ENCODE peak calls at places on chromosomes 6 and 20, in eight cellular contexts. F, E, U, Z, K, H, B and G are unnamed samples.

GRCh38 chr6:112044856-112045255 is 9.0 kb upstream of the CCN6 start:
- DNase-seq in F (no peak), E (no peak), U (no peak), Z (no peak), K (no peak), H (no peak), B (peak), G (peak)

GRCh38 chr6:1792989-1793388 is 183.3 kb downstream of the FOXC1 start:
- DNase-seq in F (peak), E (peak), U (no peak), Z (no peak), K (no peak), H (no peak), B (no peak), G (no peak)

GRCh38 chr6:7085911-7086310 is 21.9 kb upstream of the RREB1 start:
- DNase-seq in F (no peak), E (peak), U (no peak), Z (peak), K (no peak), H (peak), B (peak), G (no peak)

GRCh38 chr20:63966172-63966943 is 3.4 kb downstream of the ZNF512B start:
- DNase-seq in F (no peak), E (peak), U (no peak), Z (no peak), K (no peak), H (peak), B (no peak), G (no peak)

GRCh38 chr6:32176476-32177181 is 745 bp upstream of the AGPAT1 start:
- DNase-seq in F (no peak), E (no peak), U (no peak), Z (no peak), K (no peak), H (no peak), B (peak), G (no peak)

GRCh38 chr6:12351672-12352071 is 61.5 kb downstream of the EDN1 start:
- DNase-seq in F (no peak), E (no peak), U (no peak), Z (no peak), K (no peak), H (no peak), B (no peak), G (no peak)

GRCh38 chr6:111888928-111889696 is 15.9 kb upstream of the FYN start:
- DNase-seq in F (peak), E (peak), U (no peak), Z (no peak), K (no peak), H (no peak), B (peak), G (no peak)

GRCh38 chr6:115898246-115898645 is 162.4 kb downstream of the FRK start:
- DNase-seq in F (no peak), E (no peak), U (no peak), Z (no peak), K (no peak), H (no peak), B (no peak), G (no peak)

GRCh38 chr6:87799651-87800050 is 97.6 kb upstream of the AKIRIN2 start:
- DNase-seq in F (no peak), E (no peak), U (no peak), Z (no peak), K (no peak), H (no peak), B (no peak), G (no peak)

GRCh38 chr6:31477521-31477920 is 20.4 kb upstream of the MICB start:
- DNase-seq in F (no peak), E (no peak), U (no peak), Z (no peak), K (no peak), H (no peak), B (no peak), G (no peak)

GRCh38 chr6:117409420-117409819 is 16.3 kb downstream of the ROS1 start:
- DNase-seq in F (no peak), E (no peak), U (no peak), Z (no peak), K (no peak), H (no peak), B (no peak), G (no peak)

GRCh38 chr20:49381558-49382493 is 100.6 kb downstream of the KCNB1 start:
- DNase-seq in F (no peak), E (no peak), U (peak), Z (no peak), K (no peak), H (peak), B (peak), G (peak)

GRCh38 chr6:136036601-136037000 is 185.1 kb downstream of the PDE7B start:
- DNase-seq in F (no peak), E (no peak), U (no peak), Z (no peak), K (no peak), H (no peak), B (peak), G (no peak)

GRCh38 chr6:32936247-32937152 is 4.3 kb downstream of the HLA-DMB start:
- DNase-seq in F (no peak), E (no peak), U (no peak), Z (no peak), K (no peak), H (no peak), B (no peak), G (no peak)

GRCh38 chr20:60512436-60512835 is 554.2 kb downstream of the CDH26 start:
- DNase-seq in F (peak), E (no peak), U (no peak), Z (no peak), K (no peak), H (no peak), B (peak), G (peak)

GRCh38 chr6:159623156-159623555 is 69.9 kb downstream of the SOD2 start:
- DNase-seq in F (no peak), E (no peak), U (no peak), Z (no peak), K (no peak), H (no peak), B (no peak), G (no peak)

GRCh38 chr6:1597121-1597744 is 12.5 kb upstream of the FOXC1 start:
- DNase-seq in F (no peak), E (no peak), U (no peak), Z (no peak), K (no peak), H (no peak), B (no peak), G (no peak)

GRCh38 chr6:10970731-10971130 is 73.4 kb downstream of the ELOVL2 start:
- DNase-seq in F (no peak), E (no peak), U (no peak), Z (no peak), K (no peak), H (no peak), B (no peak), G (no peak)

GRCh38 chr6:24667378-24667803 is 514 bp downstream of the ACOT13 start:
- DNase-seq in F (no peak), E (no peak), U (no peak), Z (no peak), K (no peak), H (no peak), B (peak), G (peak)

GRCh38 chr6:132063738-132064137 is 112.6 kb upstream of the CCN2 start:
- DNase-seq in F (no peak), E (no peak), U (no peak), Z (no peak), K (no peak), H (no peak), B (peak), G (peak)

GRCh38 chr6:156687875-156688549 is 89.2 kb upstream of the ARID1B start:
- DNase-seq in F (peak), E (peak), U (no peak), Z (no peak), K (no peak), H (peak), B (peak), G (peak)

GRCh38 chr20:41411458-41411857 is 44.8 kb upstream of the EMILIN3 start:
- DNase-seq in F (no peak), E (no peak), U (no peak), Z (no peak), K (no peak), H (no peak), B (peak), G (no peak)

GRCh38 chr20:10388571-10388970 is 45.5 kb downstream of the MKKS start:
- DNase-seq in F (no peak), E (no peak), U (no peak), Z (no peak), K (no peak), H (no peak), B (no peak), G (no peak)

GRCh38 chr6:168088161-168089106 is 9.4 kb upstream of the FRMD1 start:
- DNase-seq in F (peak), E (peak), U (peak), Z (no peak), K (no peak), H (peak), B (peak), G (peak)

GRCh38 chr20:48404598-48404997 is 423.2 kb downstream of the PREX1 start:
- DNase-seq in F (no peak), E (no peak), U (no peak), Z (no peak), K (no peak), H (no peak), B (no peak), G (no peak)

GRCh38 chr6:20811112-20811746 is 277.0 kb downstream of the CDKAL1 start:
- DNase-seq in F (no peak), E (no peak), U (no peak), Z (no peak), K (no peak), H (no peak), B (peak), G (peak)

GRCh38 chr6:2760882-2761842 is 4.0 kb upstream of the WRNIP1 start:
- DNase-seq in F (no peak), E (no peak), U (no peak), Z (no peak), K (no peak), H (no peak), B (no peak), G (no peak)

GRCh38 chr6:116451916-116452315 is 9.3 kb upstream of the CALHM6 start:
- DNase-seq in F (no peak), E (no peak), U (no peak), Z (no peak), K (no peak), H (no peak), B (no peak), G (no peak)

DNA sequence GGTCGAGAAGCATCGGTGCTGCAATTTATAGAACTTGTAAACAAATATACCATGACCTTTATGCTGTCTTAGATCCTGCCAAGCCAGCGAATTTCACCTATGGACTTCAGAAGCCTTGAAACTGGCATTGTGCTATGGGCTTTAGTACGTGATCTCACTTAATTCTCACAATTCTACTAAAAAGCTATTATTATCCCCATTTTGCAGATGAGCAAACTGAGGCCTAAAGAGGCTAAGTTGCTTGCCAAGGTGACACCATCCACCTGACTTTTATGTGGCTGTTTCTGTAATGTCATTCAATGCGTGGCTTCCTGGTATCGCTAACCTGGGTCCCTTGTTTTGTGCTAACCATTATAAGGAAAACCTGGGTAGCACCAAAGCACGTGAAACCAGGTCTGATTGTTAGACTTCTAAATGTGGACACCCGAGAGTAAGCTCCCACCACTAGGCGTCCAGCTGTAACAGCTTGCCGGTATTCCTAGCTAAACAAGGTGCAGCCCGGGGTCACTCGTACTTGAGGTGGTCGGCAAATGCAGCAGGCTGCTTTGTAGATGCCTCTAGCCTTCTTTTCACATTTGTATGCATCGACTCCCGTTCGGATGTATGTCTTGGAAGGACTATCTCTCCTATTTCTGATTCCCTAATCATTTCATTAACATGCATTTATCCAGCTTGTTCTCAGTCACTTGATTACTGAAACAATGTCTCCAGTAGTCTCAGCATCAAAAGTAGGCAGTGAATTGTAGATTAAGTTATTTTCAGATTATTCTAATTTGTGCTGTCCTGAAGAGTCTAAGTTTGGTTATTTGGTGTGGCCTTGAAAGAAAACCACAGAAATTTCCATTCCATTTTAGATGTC is 1.1 kb downstream of the SYNJ2 start:
- DNase-seq in F (no peak), E (no peak), U (no peak), Z (no peak), K (no peak), H (no peak), B (peak), G (peak)
- TF ChIP-seq CTCF in F (peak), E (no peak), U (no peak), Z (no peak), K (peak), H (peak), B (peak), G (peak)

DNA sequence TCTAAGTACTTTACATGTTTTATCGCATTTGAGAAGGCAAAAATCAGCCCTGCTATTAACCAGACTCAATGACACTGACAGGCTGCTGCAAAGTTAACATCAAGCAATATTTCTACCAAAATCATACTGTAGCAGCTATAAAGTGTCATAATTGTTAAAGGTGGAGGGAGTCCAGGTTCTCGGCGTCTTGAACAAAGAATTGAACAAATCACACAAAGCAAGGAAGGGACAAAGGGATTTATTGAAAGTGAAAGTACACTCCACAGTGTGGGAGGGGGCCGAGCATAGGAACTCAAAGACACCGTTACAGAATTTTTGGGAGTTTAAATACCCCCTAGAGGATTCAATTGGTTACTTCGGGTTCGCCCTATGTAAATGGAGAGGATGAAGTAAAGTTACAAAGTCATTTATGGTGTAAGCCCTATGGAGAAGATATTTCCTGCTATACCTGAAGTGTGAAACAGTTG is 12.9 kb upstream of the ZNF391 start:
- DNase-seq in F (no peak), E (no peak), U (no peak), Z (no peak), K (no peak), H (no peak), B (no peak), G (no peak)
- TF ChIP-seq CTCF in F (no peak), E (no peak), U (no peak), Z (no peak), K (peak), H (no peak), B (peak), G (no peak)

DNA sequence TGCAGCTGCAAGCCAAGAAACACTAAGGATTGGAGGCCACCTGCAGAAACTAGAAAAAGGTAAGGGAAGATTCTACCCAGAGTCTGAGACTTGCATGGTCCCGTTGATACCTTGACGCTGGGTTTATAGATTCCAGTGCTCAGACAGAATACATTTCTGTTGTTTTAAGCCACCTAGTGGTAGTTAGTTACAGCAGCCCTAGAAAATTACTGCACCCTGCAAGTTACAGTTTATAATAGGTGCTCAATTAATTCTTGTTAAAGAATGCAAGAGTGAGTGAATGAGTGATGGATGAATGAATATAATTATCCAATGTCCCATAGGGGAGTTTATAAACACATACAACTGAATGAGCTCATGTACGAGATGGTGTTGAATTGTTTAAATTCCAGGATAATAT is 453.1 kb upstream of the SLC35B3 start:
- DNase-seq in F (no peak), E (no peak), U (no peak), Z (no peak), K (no peak), H (no peak), B (no peak), G (no peak)
- TF ChIP-seq CTCF in F (peak), E (peak), U (peak), Z (no peak), K (peak), H (no peak), B (no peak), G (peak)

GRCh38 chr6:332671-333070 is 40.4 kb downstream of the DUSP22 start:
- DNase-seq in F (no peak), E (no peak), U (no peak), Z (no peak), K (no peak), H (no peak), B (peak), G (peak)
- TF ChIP-seq CTCF in F (no peak), E (no peak), U (no peak), Z (no peak), K (no peak), H (no peak), B (no peak), G (no peak)

DNA sequence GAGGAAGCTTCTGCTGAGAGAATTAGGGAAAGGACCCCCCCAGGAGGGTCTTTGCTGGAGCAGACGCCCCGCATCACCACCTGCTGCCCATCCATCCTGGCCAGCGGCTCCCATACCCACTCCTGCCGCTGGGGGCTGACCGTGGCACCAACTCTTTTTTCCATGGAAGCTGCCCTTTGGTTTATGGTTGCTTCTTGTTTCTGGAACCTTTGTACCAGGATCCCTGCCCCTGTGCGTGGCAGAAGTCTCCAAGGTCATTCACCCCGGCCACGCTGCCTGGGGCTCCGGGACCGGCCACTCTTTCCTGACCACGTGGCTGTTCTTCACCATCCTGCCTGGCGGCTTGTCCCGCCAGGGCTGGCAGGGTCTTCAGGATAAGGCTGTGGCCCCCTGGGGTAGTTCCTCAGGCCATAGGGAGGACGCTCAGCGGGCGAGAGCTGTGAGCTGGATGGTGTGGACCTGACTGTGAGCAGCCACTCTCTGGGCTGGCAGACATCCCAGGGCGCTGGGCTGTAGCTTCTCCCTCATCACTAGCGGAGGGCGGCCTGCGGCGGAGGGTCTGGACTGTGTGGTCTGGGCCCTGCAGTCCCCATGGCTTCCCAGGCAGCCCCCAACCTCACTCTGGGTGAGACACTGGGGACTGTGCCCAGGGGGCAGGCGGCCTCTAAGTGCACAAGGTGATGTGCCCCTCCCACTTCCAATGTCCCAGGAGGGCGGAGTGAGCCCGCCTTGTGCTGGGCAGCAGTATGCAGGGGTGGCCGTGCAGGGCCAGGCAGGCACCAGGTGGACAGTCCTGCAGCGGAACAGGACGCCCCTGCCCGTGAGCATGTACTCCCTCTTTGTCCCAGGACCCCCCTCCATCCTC is 22.8 kb upstream of the RBBP8NL start:
- DNase-seq in F (no peak), E (no peak), U (no peak), Z (no peak), K (no peak), H (no peak), B (no peak), G (no peak)
- TF ChIP-seq CTCF in F (no peak), E (no peak), U (no peak), Z (no peak), K (no peak), H (no peak), B (no peak), G (peak)

GRCh38 chr6:134437376-134437775 is 119.5 kb upstream of the SGK1 start:
- DNase-seq in F (no peak), E (no peak), U (no peak), Z (no peak), K (no peak), H (no peak), B (peak), G (peak)
- TF ChIP-seq CTCF in F (no peak), E (no peak), U (no peak), Z (no peak), K (no peak), H (no peak), B (no peak), G (peak)

DNA sequence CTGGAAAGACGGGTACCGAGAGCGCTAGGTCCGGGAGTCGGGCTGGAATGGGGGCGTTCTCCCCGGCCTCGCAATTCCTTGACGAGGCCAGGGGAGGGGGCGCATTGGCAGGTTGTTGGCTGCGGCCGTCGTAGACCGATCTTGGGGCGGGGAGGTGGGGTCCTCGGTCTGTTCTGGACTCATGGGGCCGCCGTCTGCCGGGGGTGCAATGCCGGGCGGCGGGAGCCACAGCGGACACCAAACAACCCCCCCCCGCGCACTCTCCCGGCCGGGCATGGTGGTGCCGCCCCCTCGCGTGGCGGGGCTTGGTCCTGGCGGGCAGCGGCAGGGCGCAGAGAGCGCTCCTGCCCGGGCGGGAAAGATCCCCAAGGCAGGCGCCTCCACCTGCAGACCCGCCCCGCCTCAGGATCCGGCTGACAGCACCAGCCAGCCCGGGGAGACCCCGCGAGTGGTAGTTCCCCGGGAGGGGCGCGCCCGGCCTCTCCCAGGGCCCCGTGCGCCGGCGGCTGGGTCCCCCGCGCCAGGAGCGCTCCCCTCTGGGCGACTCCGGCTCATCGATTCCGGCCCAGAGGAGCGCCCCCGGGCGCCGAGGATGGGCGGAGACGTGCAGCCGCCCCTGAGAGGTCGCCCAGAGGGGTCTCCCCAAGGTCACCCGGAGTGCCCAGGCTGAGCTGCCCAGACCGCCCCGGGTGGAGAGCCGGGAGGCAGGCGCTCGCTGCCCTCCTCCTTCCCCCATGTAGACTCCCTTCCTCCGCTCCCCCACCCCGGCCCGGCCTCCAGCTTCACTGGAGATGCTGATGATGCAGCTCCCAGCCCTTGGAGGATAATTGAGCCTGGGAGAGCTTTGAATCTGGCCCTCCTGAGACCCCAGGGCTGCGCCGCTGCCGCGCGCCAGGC is 709 bp downstream of the PPP1R16B start:
- DNase-seq in F (peak), E (peak), U (peak), Z (no peak), K (peak), H (no peak), B (no peak), G (no peak)
- TF ChIP-seq CTCF in F (no peak), E (no peak), U (no peak), Z (no peak), K (no peak), H (no peak), B (no peak), G (no peak)